ENCODE peak calls at places on chromosomes 11 and 22, in nine cellular contexts. I is GM20000, A is Calu3, T is cardiac fibroblast, K is omental fat pad, D is endothelial cell, P is pancreas, L is psoas muscle, N is NB4. R is an unnamed sample.

GRCh38 chr22:25987948-25988347 is 181.3 kb upstream of the SEZ6L start:
- DNase-seq in P (no peak), K (no peak), A (no peak), D (peak), L (no peak), T (no peak), I (peak), N (peak), R (no peak)

GRCh38 chr11:123354371-123354770 is 75.7 kb upstream of the GRAMD1B start:
- DNase-seq in D (no peak), K (no peak), I (no peak), T (no peak), L (no peak), N (no peak), P (no peak), A (no peak), R (no peak)

GRCh38 chr11:92929168-92930053 is 40.0 kb upstream of the MTNR1B start:
- DNase-seq in N (no peak), D (no peak), P (no peak), I (no peak), T (no peak), L (no peak), A (no peak), K (no peak), R (no peak)

GRCh38 chr22:18005201-18005926 is 19.0 kb downstream of the MICAL3 start:
- DNase-seq in A (no peak), N (no peak), I (no peak), L (no peak), P (no peak), K (no peak), T (no peak), D (no peak), R (no peak)

GRCh38 chr11:123054301-123055065 is 7.5 kb downstream of the HSPA8 start:
- DNase-seq in K (no peak), T (peak), A (no peak), N (peak), P (no peak), L (no peak), D (peak), I (peak), R (peak)

GRCh38 chr11:11043676-11044075 is 185.8 kb upstream of the ZBED5 start:
- DNase-seq in I (no peak), D (no peak), K (no peak), A (no peak), T (no peak), N (no peak), P (no peak), L (no peak), R (no peak)

GRCh38 chr11:35106595-35106994 is 32.4 kb upstream of the CD44 start:
- DNase-seq in K (no peak), A (no peak), I (no peak), P (no peak), T (no peak), L (no peak), N (peak), D (no peak), R (no peak)

GRCh38 chr22:49101873-49102272 is 725.8 kb downstream of the BRD1 start:
- DNase-seq in K (no peak), D (no peak), T (no peak), P (no peak), L (no peak), A (no peak), I (no peak), N (no peak), R (no peak)

GRCh38 chr11:120520091-120520822 is 8.7 kb downstream of the GRIK4 start:
- DNase-seq in D (no peak), A (no peak), K (no peak), T (no peak), P (no peak), N (no peak), I (no peak), L (no peak), R (no peak)

GRCh38 chr11:12537778-12538401 is 136.3 kb upstream of the TEAD1 start:
- DNase-seq in L (peak), D (no peak), N (no peak), K (no peak), T (peak), A (no peak), P (no peak), I (no peak), R (no peak)

GRCh38 chr22:49381595-49382450 is 445.9 kb downstream of the BRD1 start:
- DNase-seq in T (no peak), N (no peak), I (no peak), P (no peak), D (no peak), A (no peak), K (no peak), L (no peak), R (no peak)

GRCh38 chr11:123798513-123799252 is 7.5 kb downstream of the OR6M1 start:
- DNase-seq in I (no peak), N (no peak), D (no peak), A (no peak), K (no peak), P (peak), T (peak), L (no peak), R (no peak)

GRCh38 chr11:79616392-79616831 is 175.6 kb upstream of the TENM4 start:
- DNase-seq in P (no peak), T (no peak), A (no peak), I (no peak), L (no peak), N (no peak), D (no peak), K (no peak), R (no peak)

GRCh38 chr11:28048812-28049211 is 59.1 kb downstream of the KIF18A start:
- DNase-seq in P (no peak), I (no peak), L (no peak), T (no peak), A (no peak), D (no peak), K (no peak), N (no peak), R (no peak)

GRCh38 chr11:21888814-21889213 is 304.1 kb upstream of the ANO5 start:
- DNase-seq in I (no peak), L (no peak), D (no peak), T (no peak), N (peak), A (no peak), K (no peak), P (peak), R (no peak)

GRCh38 chr11:57539342-57539741 is 1.9 kb downstream of the SMTNL1 start:
- DNase-seq in P (no peak), N (no peak), D (no peak), A (no peak), K (no peak), I (no peak), T (no peak), L (no peak), R (no peak)

GRCh38 chr11:77322506-77322905 is 21.0 kb upstream of the GDPD4 start:
- DNase-seq in P (peak), N (no peak), D (no peak), T (peak), A (no peak), I (no peak), L (no peak), K (no peak), R (no peak)

GRCh38 chr11:2767751-2768150 is 68.0 kb upstream of the KCNQ1OT1 start:
- DNase-seq in K (no peak), A (no peak), T (no peak), P (no peak), N (no peak), L (no peak), I (no peak), D (no peak), R (no peak)

GRCh38 chr11:132792341-132793140 is 739.8 kb downstream of the OPCML start:
- DNase-seq in I (no peak), A (no peak), L (no peak), T (no peak), P (no peak), N (no peak), D (no peak), K (no peak), R (no peak)

GRCh38 chr22:39665229-39665628 is 94.7 kb downstream of the CACNA1I start:
- DNase-seq in N (no peak), L (no peak), D (no peak), I (no peak), T (no peak), A (no peak), K (no peak), P (no peak), R (no peak)

GRCh38 chr22:20299736-20300136 is 20.1 kb downstream of the DGCR6L start:
- DNase-seq in N (peak), K (no peak), A (no peak), I (no peak), D (no peak), L (peak), T (peak), P (peak), R (no peak)
- TF ChIP-seq CTCF in N (no peak), K (no peak), A (no peak), I (no peak), D (no peak), L (no peak), T (no peak), P (no peak), R (no peak)

DNA sequence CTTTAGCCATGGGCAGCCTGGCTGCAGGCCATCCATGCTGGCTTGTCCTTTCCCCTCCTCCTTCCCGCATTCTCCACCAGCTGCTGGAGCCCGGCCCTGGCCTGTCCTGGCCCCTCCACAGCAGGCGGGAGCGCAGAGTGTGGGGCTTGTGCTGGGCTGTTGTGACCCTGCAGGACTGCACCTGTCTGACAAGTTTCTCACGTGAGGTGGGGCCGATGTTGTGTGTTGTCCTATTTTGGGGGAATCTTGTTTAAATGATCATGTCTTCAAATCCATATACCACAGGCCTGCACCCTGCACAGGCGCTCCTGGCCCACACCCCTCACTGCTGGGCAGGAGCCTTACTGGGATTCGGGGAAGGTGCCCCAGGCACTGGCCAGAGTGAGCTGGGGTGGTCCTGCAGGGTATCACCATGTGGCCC is 30.4 kb downstream of the TBC1D22A start:
- DNase-seq in I (no peak), D (no peak), A (no peak), L (no peak), K (no peak), T (no peak), N (no peak), P (no peak), R (no peak)
- TF ChIP-seq CTCF in I (no peak), D (no peak), A (no peak), L (no peak), K (no peak), T (no peak), N (no peak), P (no peak), R (no peak)

DNA sequence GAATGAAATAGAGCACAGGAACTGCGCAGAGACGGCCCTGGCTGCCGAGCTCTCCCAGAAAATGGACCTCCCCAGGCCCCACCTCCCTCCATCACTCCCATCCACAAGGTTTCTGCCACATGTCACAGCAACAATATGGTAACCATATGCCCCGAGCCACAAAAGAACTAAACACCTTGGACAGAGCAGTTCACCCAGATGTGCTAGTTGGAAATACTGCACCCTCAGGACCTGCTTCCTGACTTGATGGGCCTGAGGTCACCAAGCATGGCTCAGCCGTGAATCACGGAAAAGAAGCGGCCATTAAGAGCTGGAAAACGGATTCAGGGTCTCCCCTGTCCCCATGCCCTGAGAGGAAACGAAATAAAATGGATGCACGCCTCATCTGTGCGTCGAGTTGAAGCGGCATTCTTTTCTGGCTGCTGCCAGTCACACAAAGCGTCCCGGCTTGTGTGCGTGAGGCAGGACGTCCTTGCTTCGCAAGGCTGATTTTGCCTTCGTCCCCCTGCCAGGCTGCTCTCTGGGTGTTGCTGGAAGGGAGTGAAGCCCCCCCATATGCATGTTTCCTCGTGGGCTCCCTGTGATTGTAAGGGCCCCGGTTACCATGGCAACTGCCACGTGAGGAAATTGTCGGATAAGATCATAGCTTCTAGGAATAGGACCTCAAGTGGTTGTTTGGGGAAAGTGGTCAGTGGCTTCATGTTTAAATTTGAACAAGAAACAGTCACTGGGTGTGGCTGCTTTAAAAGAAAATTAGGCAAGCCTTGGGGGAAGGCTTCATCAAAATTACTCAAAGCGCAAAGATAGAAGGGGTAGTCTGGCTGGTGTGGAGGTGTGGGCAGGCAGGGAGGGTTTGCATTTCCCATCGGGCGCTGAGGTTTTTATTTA is 51.7 kb downstream of the FLI1 start:
- DNase-seq in N (no peak), P (no peak), A (no peak), I (no peak), K (no peak), L (no peak), T (peak), D (no peak), R (no peak)
- TF ChIP-seq CTCF in N (no peak), P (no peak), A (no peak), I (no peak), K (no peak), L (no peak), T (no peak), D (no peak), R (no peak)

GRCh38 chr22:27418261-27418660 is 383.3 kb downstream of the MN1 start:
- DNase-seq in I (no peak), L (no peak), N (no peak), D (no peak), P (no peak), T (no peak), K (no peak), A (no peak), R (no peak)

GRCh38 chr22:27419473-27419872 is 382.1 kb downstream of the MN1 start:
- DNase-seq in A (no peak), N (no peak), K (no peak), I (no peak), P (no peak), L (no peak), D (no peak), T (peak), R (no peak)

GRCh38 chr22:27413702-27414101 is 387.9 kb downstream of the MN1 start:
- DNase-seq in P (no peak), I (no peak), A (no peak), D (no peak), L (no peak), K (no peak), T (no peak), N (no peak), R (no peak)

GRCh38 chr22:27420186-27420816 is 381.3 kb downstream of the MN1 start:
- DNase-seq in D (no peak), P (no peak), K (no peak), A (no peak), I (no peak), L (no peak), N (no peak), T (peak), R (no peak)

DNA sequence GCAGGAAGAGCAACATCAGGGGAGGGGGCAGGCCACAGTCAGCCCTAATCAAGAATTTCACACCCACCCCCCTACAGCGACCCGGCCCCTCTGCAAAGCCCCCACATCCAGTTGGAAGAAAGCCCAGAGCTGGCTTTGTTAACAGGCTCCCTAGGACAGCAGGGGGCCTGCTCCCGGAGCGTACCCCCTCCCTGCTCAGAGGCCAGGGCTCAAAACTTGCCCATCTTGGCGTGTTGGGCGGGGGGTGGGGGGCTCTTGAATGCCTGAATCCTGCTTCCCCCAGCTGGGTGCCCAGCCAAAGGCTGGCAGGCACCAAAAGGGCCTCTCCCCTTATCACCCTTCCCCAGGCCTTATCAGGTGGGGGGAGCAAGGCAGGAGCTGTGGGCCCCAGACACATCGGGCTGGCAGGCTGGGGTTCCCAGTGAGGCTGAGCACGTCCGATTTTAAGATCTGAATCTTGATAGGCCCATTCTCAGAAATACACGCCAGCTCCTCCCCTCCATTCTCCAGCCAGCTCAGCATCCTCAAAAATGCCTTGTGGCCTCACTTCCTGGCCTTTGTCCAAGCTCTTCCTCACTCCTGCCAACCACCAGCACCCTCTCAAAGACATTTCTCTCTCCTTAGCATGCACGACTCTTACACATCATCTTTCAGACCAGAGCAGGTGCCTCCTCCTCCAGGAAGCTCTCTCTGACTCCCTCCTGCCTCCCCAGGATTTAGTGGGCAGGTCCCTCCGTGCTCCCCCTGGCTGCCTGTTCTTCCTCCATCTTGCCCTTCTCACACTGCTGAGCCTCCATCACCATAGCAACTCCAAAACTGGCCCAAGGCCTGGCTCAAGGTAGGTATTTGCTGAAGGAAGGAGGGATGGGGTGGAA is 384.8 kb downstream of the MN1 start:
- DNase-seq in P (no peak), N (no peak), A (no peak), L (no peak), K (no peak), T (peak), D (no peak), I (no peak), R (no peak)
- TF ChIP-seq CTCF in P (no peak), N (no peak), A (no peak), L (no peak), K (no peak), T (peak), D (no peak), I (no peak), R (no peak)

GRCh38 chr11:75077316-75077715 is 19.4 kb downstream of the OR2AT4 start:
- DNase-seq in A (no peak), T (no peak), I (no peak), K (no peak), D (no peak), L (no peak), P (no peak), N (no peak), R (no peak)

GRCh38 chr11:75078233-75078632 is 18.4 kb downstream of the OR2AT4 start:
- DNase-seq in D (no peak), T (no peak), A (no peak), P (no peak), K (no peak), N (no peak), L (no peak), I (no peak), R (no peak)

GRCh38 chr11:75069473-75069872 is 27.2 kb downstream of the OR2AT4 start:
- DNase-seq in I (no peak), N (no peak), P (no peak), K (no peak), L (no peak), D (no peak), T (no peak), A (no peak), R (no peak)

GRCh38 chr11:75072582-75072981 is 24.1 kb downstream of the OR2AT4 start:
- DNase-seq in L (no peak), D (no peak), A (no peak), N (no peak), I (no peak), T (no peak), K (no peak), P (no peak), R (no peak)

GRCh38 chr11:75073459-75074190 is 23.1 kb downstream of the OR2AT4 start:
- DNase-seq in A (no peak), D (no peak), N (no peak), K (no peak), L (no peak), I (no peak), T (no peak), P (no peak), R (no peak)
- TF ChIP-seq CTCF in A (no peak), D (no peak), N (peak), K (no peak), L (no peak), I (peak), T (no peak), P (no peak), R (no peak)